ENCODE peak calls at places on chromosomes 3 and 15, in eight cellular contexts. One of them, this sample, is unnamed.

GRCh38 chr3:40185029-40185695 is 124.3 kb upstream of the EIF1B start:
- DNase-seq in CD4-positive, alpha-beta memory T cell: no peak
- DNase-seq in cardiac muscle cell: no peak
- DNase-seq in islet precursor cell: no peak
- DNase-seq in brain microvascular endothelial cell: no peak
- DNase-seq in renal cortical epithelial cell: no peak
- DNase-seq in RPMI8226: peak
- DNase-seq in fibroblast of the conjunctiva: no peak
- DNase-seq in this sample: no peak

GRCh38 chr3:157135671-157136396 is 24.1 kb downstream of the CCNL1 start:
- DNase-seq in CD4-positive, alpha-beta memory T cell: no peak
- DNase-seq in cardiac muscle cell: peak
- DNase-seq in islet precursor cell: no peak
- DNase-seq in brain microvascular endothelial cell: peak
- DNase-seq in renal cortical epithelial cell: peak
- DNase-seq in RPMI8226: no peak
- DNase-seq in fibroblast of the conjunctiva: no peak
- DNase-seq in this sample: no peak

GRCh38 chr3:56137406-56137805 is 330.9 kb downstream of the ERC2 start:
- DNase-seq in CD4-positive, alpha-beta memory T cell: no peak
- DNase-seq in cardiac muscle cell: no peak
- DNase-seq in islet precursor cell: no peak
- DNase-seq in brain microvascular endothelial cell: peak
- DNase-seq in renal cortical epithelial cell: peak
- DNase-seq in RPMI8226: no peak
- DNase-seq in fibroblast of the conjunctiva: peak
- DNase-seq in this sample: no peak

GRCh38 chr3:3560566-3561336 is 238.5 kb upstream of the LRRN1 start:
- DNase-seq in CD4-positive, alpha-beta memory T cell: no peak
- DNase-seq in cardiac muscle cell: no peak
- DNase-seq in islet precursor cell: peak
- DNase-seq in brain microvascular endothelial cell: peak
- DNase-seq in renal cortical epithelial cell: no peak
- DNase-seq in RPMI8226: no peak
- DNase-seq in fibroblast of the conjunctiva: no peak
- DNase-seq in this sample: no peak

GRCh38 chr3:140363801-140364200 is 314.1 kb upstream of the TRIM42 start:
- DNase-seq in CD4-positive, alpha-beta memory T cell: no peak
- DNase-seq in cardiac muscle cell: peak
- DNase-seq in islet precursor cell: no peak
- DNase-seq in brain microvascular endothelial cell: no peak
- DNase-seq in renal cortical epithelial cell: peak
- DNase-seq in RPMI8226: peak
- DNase-seq in fibroblast of the conjunctiva: no peak
- DNase-seq in this sample: no peak

GRCh38 chr3:48514431-48515227 is 10.7 kb upstream of the SHISA5 start:
- DNase-seq in CD4-positive, alpha-beta memory T cell: peak
- DNase-seq in cardiac muscle cell: no peak
- DNase-seq in islet precursor cell: peak
- DNase-seq in brain microvascular endothelial cell: no peak
- DNase-seq in renal cortical epithelial cell: no peak
- DNase-seq in RPMI8226: peak
- DNase-seq in fibroblast of the conjunctiva: no peak
- DNase-seq in this sample: no peak

GRCh38 chr3:129656659-129657247 is 50.3 kb upstream of the PLXND1 start:
- DNase-seq in CD4-positive, alpha-beta memory T cell: no peak
- DNase-seq in cardiac muscle cell: no peak
- DNase-seq in islet precursor cell: no peak
- DNase-seq in brain microvascular endothelial cell: no peak
- DNase-seq in renal cortical epithelial cell: peak
- DNase-seq in RPMI8226: no peak
- DNase-seq in fibroblast of the conjunctiva: no peak
- DNase-seq in this sample: no peak

GRCh38 chr3:165817160-165817709 is 20.0 kb downstream of the BCHE start:
- DNase-seq in CD4-positive, alpha-beta memory T cell: no peak
- DNase-seq in cardiac muscle cell: no peak
- DNase-seq in islet precursor cell: no peak
- DNase-seq in brain microvascular endothelial cell: no peak
- DNase-seq in renal cortical epithelial cell: no peak
- DNase-seq in RPMI8226: no peak
- DNase-seq in fibroblast of the conjunctiva: no peak
- DNase-seq in this sample: no peak

GRCh38 chr3:36734742-36735141 is 29.6 kb downstream of the DCLK3 start:
- DNase-seq in CD4-positive, alpha-beta memory T cell: no peak
- DNase-seq in cardiac muscle cell: no peak
- DNase-seq in islet precursor cell: no peak
- DNase-seq in brain microvascular endothelial cell: no peak
- DNase-seq in renal cortical epithelial cell: no peak
- DNase-seq in RPMI8226: no peak
- DNase-seq in fibroblast of the conjunctiva: no peak
- DNase-seq in this sample: no peak

GRCh38 chr15:42549052-42549491 is 434 bp downstream of the HAUS2 start:
- DNase-seq in CD4-positive, alpha-beta memory T cell: no peak
- DNase-seq in cardiac muscle cell: peak
- DNase-seq in islet precursor cell: no peak
- DNase-seq in brain microvascular endothelial cell: peak
- DNase-seq in renal cortical epithelial cell: peak
- DNase-seq in RPMI8226: peak
- DNase-seq in fibroblast of the conjunctiva: peak
- DNase-seq in this sample: peak

GRCh38 chr3:34508732-34509131 is 710.3 kb downstream of the PDCD6IP start:
- DNase-seq in CD4-positive, alpha-beta memory T cell: no peak
- DNase-seq in cardiac muscle cell: no peak
- DNase-seq in islet precursor cell: no peak
- DNase-seq in brain microvascular endothelial cell: no peak
- DNase-seq in renal cortical epithelial cell: no peak
- DNase-seq in RPMI8226: no peak
- DNase-seq in fibroblast of the conjunctiva: no peak
- DNase-seq in this sample: no peak

GRCh38 chr3:24181256-24181655 is 236.2 kb downstream of the NR1D2 start:
- DNase-seq in CD4-positive, alpha-beta memory T cell: no peak
- DNase-seq in cardiac muscle cell: no peak
- DNase-seq in islet precursor cell: no peak
- DNase-seq in brain microvascular endothelial cell: no peak
- DNase-seq in renal cortical epithelial cell: no peak
- DNase-seq in RPMI8226: no peak
- DNase-seq in fibroblast of the conjunctiva: no peak
- DNase-seq in this sample: no peak

GRCh38 chr3:50123394-50124361 is 31.4 kb upstream of the SEMA3F start:
- DNase-seq in CD4-positive, alpha-beta memory T cell: no peak
- DNase-seq in cardiac muscle cell: no peak
- DNase-seq in islet precursor cell: no peak
- DNase-seq in brain microvascular endothelial cell: no peak
- DNase-seq in renal cortical epithelial cell: no peak
- DNase-seq in RPMI8226: no peak
- DNase-seq in fibroblast of the conjunctiva: no peak
- DNase-seq in this sample: peak

GRCh38 chr3:66362541-66362941 is 138.3 kb downstream of the LRIG1 start:
- DNase-seq in CD4-positive, alpha-beta memory T cell: no peak
- DNase-seq in cardiac muscle cell: no peak
- DNase-seq in islet precursor cell: no peak
- DNase-seq in brain microvascular endothelial cell: peak
- DNase-seq in renal cortical epithelial cell: peak
- DNase-seq in RPMI8226: no peak
- DNase-seq in fibroblast of the conjunctiva: peak
- DNase-seq in this sample: no peak

GRCh38 chr15:51046799-51047449 is 47.8 kb downstream of the TNFAIP8L3 start:
- DNase-seq in CD4-positive, alpha-beta memory T cell: no peak
- DNase-seq in cardiac muscle cell: no peak
- DNase-seq in islet precursor cell: peak
- DNase-seq in brain microvascular endothelial cell: peak
- DNase-seq in renal cortical epithelial cell: peak
- DNase-seq in RPMI8226: no peak
- DNase-seq in fibroblast of the conjunctiva: no peak
- DNase-seq in this sample: no peak

GRCh38 chr3:38264307-38264706 is 1.3 kb upstream of the SLC22A13 start:
- DNase-seq in CD4-positive, alpha-beta memory T cell: no peak
- DNase-seq in cardiac muscle cell: peak
- DNase-seq in islet precursor cell: no peak
- DNase-seq in brain microvascular endothelial cell: no peak
- DNase-seq in renal cortical epithelial cell: peak
- DNase-seq in RPMI8226: peak
- DNase-seq in fibroblast of the conjunctiva: no peak
- DNase-seq in this sample: no peak

GRCh38 chr15:51450001-51450400 is 108.5 kb downstream of the GLDN start:
- DNase-seq in CD4-positive, alpha-beta memory T cell: no peak
- DNase-seq in cardiac muscle cell: no peak
- DNase-seq in islet precursor cell: peak
- DNase-seq in brain microvascular endothelial cell: peak
- DNase-seq in renal cortical epithelial cell: peak
- DNase-seq in RPMI8226: no peak
- DNase-seq in fibroblast of the conjunctiva: no peak
- DNase-seq in this sample: no peak

GRCh38 chr3:152968388-152969024 is 133.6 kb downstream of the P2RY1 start:
- DNase-seq in CD4-positive, alpha-beta memory T cell: no peak
- DNase-seq in cardiac muscle cell: no peak
- DNase-seq in islet precursor cell: no peak
- DNase-seq in brain microvascular endothelial cell: peak
- DNase-seq in renal cortical epithelial cell: no peak
- DNase-seq in RPMI8226: no peak
- DNase-seq in fibroblast of the conjunctiva: peak
- DNase-seq in this sample: no peak

GRCh38 chr3:80734955-80735354 is 967.2 kb upstream of the ROBO1 start:
- DNase-seq in CD4-positive, alpha-beta memory T cell: no peak
- DNase-seq in cardiac muscle cell: no peak
- DNase-seq in islet precursor cell: no peak
- DNase-seq in brain microvascular endothelial cell: no peak
- DNase-seq in renal cortical epithelial cell: no peak
- DNase-seq in RPMI8226: no peak
- DNase-seq in fibroblast of the conjunctiva: no peak
- DNase-seq in this sample: no peak

GRCh38 chr15:68765602-68766368 is 54.9 kb downstream of the ANP32A start:
- DNase-seq in CD4-positive, alpha-beta memory T cell: no peak
- DNase-seq in cardiac muscle cell: no peak
- DNase-seq in islet precursor cell: no peak
- DNase-seq in brain microvascular endothelial cell: no peak
- DNase-seq in renal cortical epithelial cell: no peak
- DNase-seq in RPMI8226: no peak
- DNase-seq in fibroblast of the conjunctiva: no peak
- DNase-seq in this sample: no peak

GRCh38 chr3:14147617-14148016 is 22.8 kb downstream of the TMEM43 start:
- DNase-seq in CD4-positive, alpha-beta memory T cell: no peak
- DNase-seq in cardiac muscle cell: no peak
- DNase-seq in islet precursor cell: peak
- DNase-seq in brain microvascular endothelial cell: no peak
- DNase-seq in renal cortical epithelial cell: no peak
- DNase-seq in RPMI8226: no peak
- DNase-seq in fibroblast of the conjunctiva: no peak
- DNase-seq in this sample: no peak

GRCh38 chr3:2268779-2269178 is 170.1 kb downstream of the CNTN4 start:
- DNase-seq in CD4-positive, alpha-beta memory T cell: no peak
- DNase-seq in cardiac muscle cell: peak
- DNase-seq in islet precursor cell: no peak
- DNase-seq in brain microvascular endothelial cell: no peak
- DNase-seq in renal cortical epithelial cell: no peak
- DNase-seq in RPMI8226: no peak
- DNase-seq in fibroblast of the conjunctiva: no peak
- DNase-seq in this sample: no peak

GRCh38 chr15:40331026-40331425 is 7.5 kb downstream of the INAFM2 start:
- DNase-seq in CD4-positive, alpha-beta memory T cell: no peak
- DNase-seq in cardiac muscle cell: no peak
- DNase-seq in islet precursor cell: no peak
- DNase-seq in brain microvascular endothelial cell: no peak
- DNase-seq in renal cortical epithelial cell: no peak
- DNase-seq in RPMI8226: no peak
- DNase-seq in fibroblast of the conjunctiva: no peak
- DNase-seq in this sample: no peak